ENCODE peak calls at places on chromosomes 16 and 17, in four cellular contexts. One of them, this sample, is unnamed.

GRCh38 chr17:44219636-44220210 is at the start of gene UBTF:
- DNase-seq in H9: peak
- DNase-seq in mesendoderm: peak
- DNase-seq in mesenchymal stem cell: peak
- DNase-seq in this sample: peak

GRCh38 chr16:23835390-23836077 is at the start of gene PRKCB:
- DNase-seq in mesendoderm: peak
- DNase-seq in H9: peak
- DNase-seq in mesenchymal stem cell: peak
- DNase-seq in this sample: peak

GRCh38 chr16:87351320-87351698 is 32.3 kb downstream of the FBXO31 start:
- DNase-seq in mesendoderm: no peak
- DNase-seq in H9: no peak
- DNase-seq in mesenchymal stem cell: no peak
- DNase-seq in this sample: no peak

GRCh38 chr16:16817203-16817602 is 438.3 kb downstream of the NPIPA7 start:
- DNase-seq in H9: no peak
- DNase-seq in mesenchymal stem cell: no peak
- DNase-seq in mesendoderm: no peak
- DNase-seq in this sample: no peak

GRCh38 chr16:50246299-50247122 is 19.8 kb upstream of the ADCY7 start:
- DNase-seq in mesendoderm: peak
- DNase-seq in H9: no peak
- DNase-seq in mesenchymal stem cell: peak
- DNase-seq in this sample: no peak

GRCh38 chr16:70741779-70742125 is 55.9 kb upstream of the MTSS2 start:
- DNase-seq in mesendoderm: no peak
- DNase-seq in mesenchymal stem cell: no peak
- DNase-seq in H9: no peak
- DNase-seq in this sample: no peak

GRCh38 chr17:2689411-2690164 is 22.0 kb downstream of the CLUH start:
- DNase-seq in mesendoderm: no peak
- DNase-seq in mesenchymal stem cell: no peak
- DNase-seq in H9: peak
- DNase-seq in this sample: no peak

GRCh38 chr17:18141210-18141803 is 32.8 kb downstream of the MYO15A start:
- DNase-seq in H9: no peak
- DNase-seq in mesendoderm: peak
- DNase-seq in mesenchymal stem cell: peak
- DNase-seq in this sample: peak

GRCh38 chr17:32342603-32343325 is 791 bp upstream of the C17orf75 start:
- DNase-seq in mesendoderm: peak
- DNase-seq in H9: no peak
- DNase-seq in mesenchymal stem cell: no peak
- DNase-seq in this sample: no peak

GRCh38 chr17:80790981-80791742 is 200.5 kb upstream of the CHMP6 start:
- DNase-seq in mesenchymal stem cell: peak
- DNase-seq in mesendoderm: no peak
- DNase-seq in H9: no peak
- DNase-seq in this sample: no peak

GRCh38 chr17:1648582-1649115 is 1.0 kb downstream of the RILP start:
- DNase-seq in mesendoderm: peak
- DNase-seq in H9: peak
- DNase-seq in mesenchymal stem cell: peak
- DNase-seq in this sample: peak

GRCh38 chr16:60605176-60605575 is 1431.1 kb downstream of the CDH8 start:
- DNase-seq in mesenchymal stem cell: no peak
- DNase-seq in H9: peak
- DNase-seq in mesendoderm: peak
- DNase-seq in this sample: no peak

GRCh38 chr17:5500804-5501391 is 14.5 kb downstream of the MIS12 start:
- DNase-seq in H9: peak
- DNase-seq in mesendoderm: peak
- DNase-seq in mesenchymal stem cell: peak
- DNase-seq in this sample: peak

GRCh38 chr17:48031966-48032365 is 5.6 kb downstream of the COPZ2 start:
- DNase-seq in H9: no peak
- DNase-seq in mesendoderm: no peak
- DNase-seq in mesenchymal stem cell: no peak
- DNase-seq in this sample: no peak

GRCh38 chr17:80437532-80437931 is 22.6 kb downstream of the ENDOV start:
- DNase-seq in H9: no peak
- DNase-seq in mesendoderm: no peak
- DNase-seq in mesenchymal stem cell: no peak
- DNase-seq in this sample: no peak

DNA sequence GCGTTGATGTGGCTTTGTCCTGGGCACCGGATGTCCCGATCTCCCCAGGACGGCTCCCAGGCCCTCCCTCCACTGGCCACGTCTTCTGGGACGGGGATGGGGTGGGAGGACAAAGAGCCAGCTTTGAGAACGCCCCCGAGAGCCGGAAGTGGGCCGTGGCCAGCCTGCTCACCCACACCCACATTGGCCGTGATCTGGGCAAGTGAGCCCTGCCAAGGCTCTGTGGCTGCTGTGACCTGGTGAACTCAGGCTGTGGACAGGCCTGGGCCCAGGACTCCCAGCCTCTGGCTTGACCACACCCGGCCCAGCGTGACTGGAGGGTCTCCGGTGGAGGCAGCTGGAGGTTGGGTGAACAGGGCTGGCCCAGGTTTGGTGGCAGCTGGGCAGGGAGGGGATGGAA is 3.3 kb downstream of the CDH15 start:
- DNase-seq in H9: no peak
- DNase-seq in mesenchymal stem cell: no peak
- DNase-seq in mesendoderm: no peak
- DNase-seq in this sample: no peak
- H2AK5ac ChIP-seq in H9: no peak
- H2AK5ac ChIP-seq in mesenchymal stem cell: no peak
- H2AK5ac ChIP-seq in mesendoderm: no peak
- H2AK5ac ChIP-seq in this sample: no peak

GRCh38 chr17:29595943-29596774 is 3.2 kb downstream of the ANKRD13B start:
- DNase-seq in H9: no peak
- DNase-seq in mesendoderm: no peak
- DNase-seq in mesenchymal stem cell: no peak
- DNase-seq in this sample: no peak
- H2AK5ac ChIP-seq in H9: no peak
- H2AK5ac ChIP-seq in mesendoderm: no peak
- H2AK5ac ChIP-seq in mesenchymal stem cell: no peak
- H2AK5ac ChIP-seq in this sample: peak

DNA sequence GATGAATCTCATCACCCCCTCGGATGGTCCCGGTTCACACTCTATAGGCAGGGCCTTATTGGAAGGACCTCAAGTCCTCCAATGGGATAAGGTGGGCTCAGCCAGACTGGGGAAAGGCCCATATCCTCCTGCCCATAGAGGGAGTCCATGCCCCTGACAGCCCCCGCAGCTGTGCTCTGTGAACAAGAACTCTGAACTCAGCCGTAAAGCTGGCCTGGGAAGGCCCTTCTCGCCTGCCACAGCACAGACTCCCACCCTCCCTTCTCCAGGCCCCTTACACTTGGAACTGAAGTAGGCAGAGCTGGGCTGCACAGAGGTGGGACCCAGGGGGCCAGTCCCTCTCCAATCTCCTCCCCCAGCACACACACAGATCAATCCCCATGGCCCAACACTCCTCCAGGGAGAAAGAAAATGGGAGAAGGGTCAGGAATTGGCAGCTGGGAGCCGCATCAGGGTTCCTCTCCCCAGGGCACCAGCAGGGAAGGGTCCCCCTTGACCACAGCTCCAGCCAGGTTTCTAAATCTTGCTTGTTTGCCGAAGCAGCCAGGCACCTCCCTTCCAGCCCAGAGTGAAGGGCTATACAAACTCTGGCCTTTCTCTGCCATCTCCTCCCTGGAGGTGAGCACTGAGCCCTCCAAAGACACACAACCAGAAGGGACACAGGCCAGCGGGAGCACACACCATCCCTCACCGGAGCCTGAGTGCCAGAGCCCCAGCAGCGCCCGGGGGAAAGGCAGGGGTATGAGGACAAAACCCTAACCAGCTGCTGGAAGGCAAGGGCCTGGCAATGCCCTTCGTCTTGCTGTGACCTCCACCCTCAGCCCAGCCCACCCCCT is 454.1 kb downstream of the SOX9 start:
- DNase-seq in H9: no peak
- DNase-seq in mesendoderm: no peak
- DNase-seq in mesenchymal stem cell: no peak
- DNase-seq in this sample: no peak
- H2AK5ac ChIP-seq in H9: no peak
- H2AK5ac ChIP-seq in mesendoderm: no peak
- H2AK5ac ChIP-seq in mesenchymal stem cell: no peak
- H2AK5ac ChIP-seq in this sample: peak

GRCh38 chr16:8182761-8183160 is 407.6 kb downstream of the TMEM114 start:
- DNase-seq in H9: no peak
- DNase-seq in mesendoderm: no peak
- DNase-seq in mesenchymal stem cell: no peak
- DNase-seq in this sample: no peak
- H2AK5ac ChIP-seq in H9: no peak
- H2AK5ac ChIP-seq in mesendoderm: no peak
- H2AK5ac ChIP-seq in mesenchymal stem cell: no peak
- H2AK5ac ChIP-seq in this sample: no peak